ENCODE peak calls at places on chromosome 9, in six cellular contexts. Y is amniotic epithelial cell, A is IMR-90, M is EL, I is bronchial epithelial cell, F is lower leg skin. P is an unnamed sample.
A peak's percentile ranks its signal among the peaks of the same experiment; 100 is the strongest.

GRCh38 chr9:99851028-99851822 is 29.5 kb downstream of the NR4A3 start:
- DNase-seq in Y (no peak), A (no peak), M (no peak), I (no peak), F (no peak), P (no peak)

GRCh38 chr9:93280661-93281259 is 96.8 kb downstream of the WNK2 start:
- DNase-seq in Y (no peak), A (no peak), M (no peak), I (peak; percentile 29), F (no peak), P (no peak)

GRCh38 chr9:89661956-89662717 is 57.3 kb downstream of the GADD45G start:
- DNase-seq in Y (peak; percentile 86), A (peak; percentile 86), M (peak; percentile 78), I (peak; percentile 73), F (peak; percentile 94), P (peak; percentile 97)

GRCh38 chr9:92236915-92237314 is 56.6 kb downstream of the IARS1 start:
- DNase-seq in Y (no peak), A (no peak), M (no peak), I (no peak), F (no peak), P (no peak)

GRCh38 chr9:124011460-124012301 is at the start of gene LHX2:
- DNase-seq in Y (peak; percentile 64), A (peak; percentile 52), M (peak; percentile 89), I (peak; percentile 21), F (no peak), P (no peak)

GRCh38 chr9:28365020-28365640 is 791.8 kb upstream of the C9orf72 start:
- DNase-seq in Y (peak; percentile 6), A (no peak), M (no peak), I (peak; percentile 57), F (no peak), P (no peak)

GRCh38 chr9:69554945-69555344 is 117.2 kb downstream of the APBA1 start:
- DNase-seq in Y (peak; percentile 96), A (peak; percentile 93), M (peak; percentile 77), I (peak; percentile 52), F (no peak), P (no peak)

GRCh38 chr9:94656190-94656589 is 16.9 kb upstream of the FBP1 start:
- DNase-seq in Y (peak; percentile 21), A (no peak), M (no peak), I (no peak), F (no peak), P (peak; percentile 71)

GRCh38 chr9:70466976-70467551 is 52.6 kb upstream of the KLF9 start:
- DNase-seq in Y (peak; percentile 97), A (peak; percentile 92), M (peak; percentile 76), I (peak; percentile 96), F (no peak), P (peak; percentile 66)

GRCh38 chr9:18075253-18075977 is 398.5 kb upstream of the ADAMTSL1 start:
- DNase-seq in Y (no peak), A (no peak), M (no peak), I (no peak), F (no peak), P (no peak)

GRCh38 chr9:93003552-93004407 is 54.7 kb upstream of the SUSD3 start:
- DNase-seq in Y (peak; percentile 28), A (peak; percentile 22), M (peak; percentile 31), I (peak; percentile 53), F (no peak), P (peak; percentile 69)

GRCh38 chr9:134035041-134036039 is 10.1 kb downstream of the BRD3OS start:
- DNase-seq in Y (no peak), A (no peak), M (no peak), I (no peak), F (no peak), P (no peak)

GRCh38 chr9:105554042-105554441 is 3.9 kb upstream of the FKTN start:
- DNase-seq in Y (no peak), A (peak; percentile 41), M (no peak), I (no peak), F (no peak), P (no peak)

GRCh38 chr9:83538172-83538889 is at the start of gene FRMD3:
- DNase-seq in Y (peak; percentile 16), A (peak; percentile 16), M (peak; percentile 70), I (peak; percentile 34), F (peak; percentile 37), P (peak; percentile 89)

GRCh38 chr9:112780637-112781036 is 30.1 kb downstream of the SNX30 start:
- DNase-seq in Y (no peak), A (no peak), M (no peak), I (no peak), F (no peak), P (no peak)

GRCh38 chr9:114097613-114098020 is 1.5 kb downstream of the KIF12 start:
- DNase-seq in Y (no peak), A (no peak), M (no peak), I (peak; percentile 25), F (no peak), P (no peak)

GRCh38 chr9:114497727-114498382 is 7.4 kb downstream of the WHRN start:
- DNase-seq in Y (no peak), A (no peak), M (no peak), I (no peak), F (no peak), P (no peak)

GRCh38 chr9:38229123-38229829 is 160.2 kb upstream of the SHB start:
- DNase-seq in Y (no peak), A (no peak), M (no peak), I (no peak), F (no peak), P (no peak)

GRCh38 chr9:16236326-16236725 is 634.1 kb downstream of the BNC2 start:
- DNase-seq in Y (peak; percentile 94), A (peak; percentile 97), M (peak; percentile 85), I (no peak), F (peak; percentile 29), P (no peak)

GRCh38 chr9:110799396-110799795 is 130.8 kb downstream of the MUSK start:
- DNase-seq in Y (no peak), A (peak; percentile 33), M (no peak), I (no peak), F (no peak), P (no peak)

GRCh38 chr9:129776566-129776937 is 23.7 kb upstream of the PTGES start:
- DNase-seq in Y (peak; percentile 78), A (peak; percentile 11), M (no peak), I (no peak), F (no peak), P (no peak)

GRCh38 chr9:83047839-83048775 is 14.8 kb downstream of the RASEF start:
- DNase-seq in Y (peak; percentile 33), A (peak; percentile 59), M (peak; percentile 16), I (peak; percentile 69), F (no peak), P (no peak)

GRCh38 chr9:15966471-15966870 is 413.6 kb downstream of the CCDC171 start:
- DNase-seq in Y (no peak), A (no peak), M (no peak), I (no peak), F (no peak), P (no peak)

GRCh38 chr9:114178756-114179450 is 23.6 kb downstream of the COL27A1 start:
- DNase-seq in Y (no peak), A (no peak), M (peak; percentile 21), I (no peak), F (no peak), P (no peak)

GRCh38 chr9:136209786-136210185 is 4.9 kb upstream of the LHX3 start:
- DNase-seq in Y (no peak), A (no peak), M (no peak), I (no peak), F (no peak), P (no peak)

GRCh38 chr9:37083654-37084053 is 36.7 kb upstream of the ZCCHC7 start:
- DNase-seq in Y (no peak), A (peak; percentile 29), M (no peak), I (no peak), F (no peak), P (no peak)

GRCh38 chr9:90880669-90881068 is 79.0 kb downstream of the SYK start:
- DNase-seq in Y (no peak), A (no peak), M (no peak), I (no peak), F (no peak), P (no peak)

GRCh38 chr9:90515550-90515949 is 127.1 kb downstream of the DIRAS2 start:
- DNase-seq in Y (no peak), A (no peak), M (no peak), I (no peak), F (no peak), P (no peak)

GRCh38 chr9:128208386-128208785 is 5.2 kb downstream of the DNM1 start:
- DNase-seq in Y (no peak), A (no peak), M (no peak), I (peak; percentile 11), F (no peak), P (no peak)

GRCh38 chr9:83281306-83282255 is 218.6 kb upstream of the RASEF start:
- DNase-seq in Y (peak; percentile 8), A (no peak), M (peak; percentile 25), I (peak; percentile 82), F (no peak), P (no peak)

GRCh38 chr9:114039484-114039883 is 38.6 kb downstream of the AMBP start:
- DNase-seq in Y (no peak), A (no peak), M (no peak), I (no peak), F (peak; percentile 4), P (peak; percentile 13)

GRCh38 chr9:94925751-94926456 is 199.4 kb downstream of the AOPEP start:
- DNase-seq in Y (no peak), A (no peak), M (no peak), I (peak; percentile 81), F (peak; percentile 60), P (no peak)